ENCODE peak calls at places on chromosome 18, in five cellular contexts. M is stomach, H is heart left ventricle, P is sigmoid colon, N is right lobe of liver. Y is an unnamed sample.
A peak's percentile ranks its signal among the peaks of the same experiment; 100 is the strongest.

GRCh38 chr18:12637901-12638633 is 19.8 kb downstream of the SPIRE1 start:
- DNase-seq in M (no peak), H (no peak), P (no peak), N (no peak), Y (no peak)

GRCh38 chr18:13878858-13879257 is 36.5 kb downstream of the MC2R start:
- DNase-seq in M (no peak), H (no peak), P (no peak), N (no peak), Y (no peak)

GRCh38 chr18:33424266-33424946 is 16.1 kb downstream of the CCDC178 start:
- DNase-seq in M (no peak), H (no peak), P (no peak), N (no peak), Y (no peak)

GRCh38 chr18:55838841-55839240 is 250.8 kb upstream of the TCF4 start:
- DNase-seq in M (no peak), H (no peak), P (no peak), N (no peak), Y (no peak)

GRCh38 chr18:7070466-7070865 is 47.1 kb downstream of the LAMA1 start:
- DNase-seq in M (no peak), H (no peak), P (no peak), N (no peak), Y (no peak)

GRCh38 chr18:2368102-2368501 is 203.2 kb downstream of the METTL4 start:
- DNase-seq in M (no peak), H (no peak), P (no peak), N (no peak), Y (no peak)

GRCh38 chr18:32472841-32473240 is 2.2 kb upstream of the GAREM1 start:
- DNase-seq in M (no peak), H (no peak), P (no peak), N (no peak), Y (no peak)

GRCh38 chr18:52402814-52403213 is 62.8 kb downstream of the DCC start:
- DNase-seq in M (no peak), H (no peak), P (no peak), N (no peak), Y (no peak)

GRCh38 chr18:27202771-27203170 is 17.7 kb upstream of the CHST9 start:
- DNase-seq in M (no peak), H (no peak), P (no peak), N (no peak), Y (no peak)

GRCh38 chr18:12679183-12679786 is 21.4 kb upstream of the SPIRE1 start:
- DNase-seq in M (no peak), H (peak; percentile 72), P (peak; percentile 83), N (peak; percentile 35), Y (peak; percentile 44)

GRCh38 chr18:22428672-22429071 is 11.0 kb upstream of the CTAGE1 start:
- DNase-seq in M (no peak), H (no peak), P (no peak), N (peak; percentile 68), Y (no peak)

GRCh38 chr18:5075297-5075696 is 121.8 kb downstream of the AKAIN1 start:
- DNase-seq in M (no peak), H (no peak), P (no peak), N (no peak), Y (no peak)

GRCh38 chr18:26777316-26778053 is 88.0 kb downstream of the AQP4 start:
- DNase-seq in M (no peak), H (no peak), P (no peak), N (no peak), Y (no peak)

GRCh38 chr18:37578886-37579513 is 13.4 kb upstream of the CELF4 start:
- DNase-seq in M (no peak), H (no peak), P (no peak), N (no peak), Y (peak; percentile 23)

GRCh38 chr18:78739843-78740677 is 239.6 kb upstream of the SALL3 start:
- DNase-seq in M (peak; percentile 16), H (no peak), P (no peak), N (no peak), Y (no peak)

GRCh38 chr18:24071029-24071428 is 56.5 kb downstream of the TTC39C start:
- DNase-seq in M (no peak), H (no peak), P (no peak), N (peak; percentile 34), Y (no peak)

GRCh38 chr18:57585421-57585820 is 1.1 kb downstream of the FECH start:
- DNase-seq in M (no peak), H (no peak), P (no peak), N (no peak), Y (no peak)

GRCh38 chr18:68500551-68500950 is 214.4 kb downstream of the TMX3 start:
- DNase-seq in M (no peak), H (no peak), P (no peak), N (no peak), Y (no peak)

GRCh38 chr18:58860747-58861224 is 3.9 kb upstream of the ZNF532 start:
- DNase-seq in M (no peak), H (no peak), P (no peak), N (no peak), Y (no peak)

GRCh38 chr18:685438-685837 is 27.0 kb downstream of the ENOSF1 start:
- DNase-seq in M (no peak), H (no peak), P (no peak), N (no peak), Y (no peak)

GRCh38 chr18:5197032-5197434 is at the start of gene AKAIN1:
- DNase-seq in M (no peak), H (peak; percentile 37), P (no peak), N (peak; percentile 39), Y (peak; percentile 7)

GRCh38 chr18:31100598-31101147 is 1.5 kb downstream of the DSC2 start:
- DNase-seq in M (no peak), H (peak; percentile 51), P (no peak), N (peak; percentile 27), Y (peak; percentile 2)

GRCh38 chr18:28974504-28974903 is 797.6 kb upstream of the CDH2 start:
- DNase-seq in M (no peak), H (no peak), P (no peak), N (no peak), Y (no peak)

GRCh38 chr18:42114310-42114943 is 159.4 kb downstream of the PIK3C3 start:
- DNase-seq in M (peak; percentile 45), H (peak; percentile 31), P (peak; percentile 74), N (peak; percentile 26), Y (peak; percentile 76)

GRCh38 chr18:68519341-68519740 is 195.6 kb downstream of the TMX3 start:
- DNase-seq in M (no peak), H (no peak), P (no peak), N (no peak), Y (no peak)

GRCh38 chr18:57210101-57210661 is 63.3 kb downstream of the BOD1L2 start:
- DNase-seq in M (peak; percentile 44), H (peak; percentile 55), P (no peak), N (peak; percentile 69), Y (no peak)

GRCh38 chr18:76992226-76993084 is 140.1 kb downstream of the MBP start:
- DNase-seq in M (no peak), H (no peak), P (no peak), N (no peak), Y (no peak)

GRCh38 chr18:76989647-76990190 is 142.9 kb downstream of the MBP start:
- DNase-seq in M (no peak), H (no peak), P (no peak), N (no peak), Y (no peak)

GRCh38 chr18:76988827-76989646 is 143.5 kb downstream of the MBP start:
- DNase-seq in M (no peak), H (no peak), P (no peak), N (no peak), Y (no peak)

GRCh38 chr18:76993085-76993382 is 139.5 kb downstream of the MBP start:
- DNase-seq in M (no peak), H (no peak), P (no peak), N (no peak), Y (no peak)

DNA sequence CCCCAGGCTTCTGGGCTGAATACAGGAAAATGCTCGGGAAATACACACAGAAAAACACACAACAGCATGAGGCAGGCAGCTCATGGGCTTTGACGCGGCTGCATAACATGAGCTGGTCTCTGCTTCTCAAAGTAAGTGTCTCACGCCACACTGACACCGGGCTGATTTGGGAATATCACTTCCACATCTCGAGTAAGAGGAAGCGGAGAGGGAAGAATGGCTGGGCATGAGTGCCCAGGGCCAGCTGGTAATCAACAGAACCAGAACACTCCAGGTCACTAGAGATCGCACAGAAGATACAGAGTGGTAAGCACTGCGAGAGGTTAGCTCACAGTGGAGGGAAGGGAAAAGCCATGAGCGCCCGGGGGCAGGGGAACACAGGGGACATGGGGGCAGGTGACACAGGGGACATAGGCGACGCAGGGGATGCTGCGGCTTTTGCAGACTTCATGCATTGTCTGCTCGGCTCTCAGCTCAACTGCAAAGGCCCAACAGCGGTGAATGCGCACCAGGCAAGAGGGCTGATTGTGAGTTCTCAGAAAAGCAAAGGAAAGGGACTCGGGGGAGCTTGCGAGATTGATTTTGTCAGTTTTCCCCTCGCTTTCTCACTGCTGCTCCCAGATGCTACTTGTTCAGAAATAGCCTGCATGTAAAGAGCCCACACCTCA is 141.4 kb downstream of the MBP start:
- DNase-seq in M (no peak), H (no peak), P (no peak), N (no peak), Y (no peak)
- H3K4me1 ChIP-seq in M (no peaks in the 10 kb centered on the region), H (no peaks in the 10 kb centered on the region), P (no peaks in the 10 kb centered on the region), N (no peaks in the 10 kb centered on the region), Y (no peaks in the 10 kb centered on the region)

GRCh38 chr18:3449702-3450357 is at the start of gene TGIF1:
- DNase-seq in M (peak; percentile 83), H (peak; percentile 86), P (peak; percentile 94), N (peak; percentile 88), Y (peak; percentile 91)

GRCh38 chr18:3450358-3451107 is 561 bp downstream of the TGIF1 start:
- DNase-seq in M (peak; percentile 71), H (peak; percentile 81), P (peak; percentile 92), N (peak; percentile 71), Y (peak; percentile 76)

GRCh38 chr18:3447035-3447894 is 2.7 kb upstream of the TGIF1 start:
- DNase-seq in M (peak; percentile 37), H (peak; percentile 38), P (peak; percentile 82), N (peak; percentile 57), Y (no peak)

GRCh38 chr18:3448845-3449701 is 899 bp upstream of the TGIF1 start:
- DNase-seq in M (peak; percentile 81), H (peak; percentile 90), P (peak; percentile 95), N (peak; percentile 88), Y (peak; percentile 86)

GRCh38 chr18:3447895-3448844 is 1.8 kb upstream of the TGIF1 start:
- DNase-seq in M (peak; percentile 94), H (peak; percentile 96), P (peak; percentile 98), N (peak; percentile 96), Y (peak; percentile 97)
- TF ChIP-seq POLR2A in M (peak; percentile 86), H (no peak), P (peak; percentile 80), N (peak; percentile 97), Y (peak; percentile 95)

GRCh38 chr18:74233933-74234325 is 57.8 kb downstream of the CYB5A start:
- DNase-seq in M (no peak), H (no peak), P (no peak), N (no peak), Y (no peak)
- H3K27ac ChIP-seq in M (peak overlapping the region; percentile 90), H (no peak overlapping the region), P (peak overlapping the region; percentile 76), N (peak overlapping the region; percentile 79), Y (no peak overlapping the region)

DNA sequence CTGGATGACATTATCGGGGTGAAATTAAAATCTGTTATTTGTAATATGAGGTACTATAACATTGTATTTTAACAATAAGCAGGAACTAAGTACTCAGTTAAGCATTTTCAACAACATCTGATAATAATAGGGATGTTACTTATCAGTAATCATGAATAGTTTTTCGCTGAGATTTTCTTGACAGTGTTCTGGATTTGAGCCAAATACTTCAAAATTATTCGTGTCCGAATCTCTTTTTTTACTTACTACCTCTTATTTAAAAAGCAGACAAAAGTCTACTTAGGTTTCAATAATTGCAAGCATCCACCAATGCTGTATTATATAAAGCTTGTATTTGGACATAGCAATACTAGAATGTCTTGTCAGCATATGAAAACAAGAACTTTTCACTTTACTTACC is 6.4 kb upstream of the ANKRD12 start:
- DNase-seq in M (no peak), H (no peak), P (no peak), N (no peak), Y (no peak)
- H3K4me1 ChIP-seq in M (peaks cover 5% of the 10 kb centered on the region), H (peaks cover 37% of the 10 kb centered on the region), P (peaks cover 15% of the 10 kb centered on the region), N (peaks cover 28% of the 10 kb centered on the region), Y (peaks cover 2% of the 10 kb centered on the region)

Y was measured in thyroid gland.